ENCODE peak calls at places on chromosomes 16 and 17, in six cellular contexts. B is right cardiac atrium, W is upper lobe of right lung, P is psoas muscle, S is gastrocnemius medialis, H is heart left ventricle. U is an unnamed sample.

GRCh38 chr16:7363397-7364053 is 30.9 kb downstream of the RBFOX1 start:
- ATAC-seq in H (peak), P (peak), W (no peak), S (peak), B (peak), U (no peak)

GRCh38 chr16:69830534-69831211 is 68.5 kb downstream of the WWP2 start:
- ATAC-seq in S (no peak), B (no peak), H (no peak), P (no peak), W (peak), U (no peak)

GRCh38 chr16:13517856-13518255 is 402.1 kb upstream of the ERCC4 start:
- ATAC-seq in H (no peak), W (no peak), B (no peak), S (no peak), P (no peak), U (no peak)

GRCh38 chr16:85290626-85291301 is 178.5 kb upstream of the CIBAR2 start:
- ATAC-seq in W (no peak), H (no peak), P (no peak), B (no peak), S (no peak), U (no peak)

GRCh38 chr17:7173687-7174602 is 5.2 kb downstream of the ASGR1 start:
- ATAC-seq in W (peak), P (no peak), B (peak), S (no peak), H (peak), U (peak)

GRCh38 chr17:15981208-15981607 is 18.3 kb downstream of the ZSWIM7 start:
- ATAC-seq in B (no peak), P (no peak), S (no peak), H (no peak), W (no peak), U (no peak)

GRCh38 chr16:22186517-22186916 is 19.6 kb upstream of the EEF2K start:
- ATAC-seq in B (no peak), H (no peak), P (no peak), S (no peak), W (no peak), U (no peak)

GRCh38 chr16:47460301-47460754 is 535 bp downstream of the ITFG1 start:
- ATAC-seq in H (no peak), W (no peak), S (peak), P (no peak), B (no peak), U (no peak)

GRCh38 chr17:44967907-44968224 is 237 bp downstream of the C1QL1 start:
- ATAC-seq in H (no peak), P (no peak), S (no peak), B (no peak), W (no peak), U (peak)

GRCh38 chr17:5378566-5379207 is 40.8 kb downstream of the NUP88 start:
- ATAC-seq in H (no peak), S (no peak), W (no peak), B (no peak), P (no peak), U (no peak)

GRCh38 chr17:76051071-76051467 is 21.2 kb downstream of the SRP68 start:
- ATAC-seq in B (no peak), S (peak), W (peak), P (peak), H (no peak), U (no peak)

GRCh38 chr17:15945493-15946209 is 721 bp downstream of the ADORA2B start:
- ATAC-seq in S (no peak), W (peak), B (peak), P (peak), H (peak), U (no peak)

GRCh38 chr16:75333770-75334169 is 82.3 kb upstream of the BCAR1 start:
- ATAC-seq in S (no peak), H (no peak), P (no peak), W (peak), B (no peak), U (no peak)

GRCh38 chr16:83137326-83137770 is 510.6 kb downstream of the CDH13 start:
- ATAC-seq in B (peak), S (peak), H (peak), P (no peak), W (peak), U (no peak)

GRCh38 chr17:79883202-79883601 is 44.0 kb upstream of the CBX4 start:
- ATAC-seq in P (no peak), B (no peak), W (no peak), H (no peak), S (no peak), U (no peak)

GRCh38 chr17:56577190-56577589 is 16.3 kb upstream of the NOG start:
- ATAC-seq in W (no peak), H (no peak), P (no peak), B (no peak), S (no peak), U (no peak)

GRCh38 chr16:788399-789126 is at the start of gene CHTF18:
- ATAC-seq in B (peak), S (peak), H (peak), W (peak), P (peak), U (peak)

GRCh38 chr16:67169642-67170167 is 633 bp upstream of the NOL3 start:
- ATAC-seq in B (no peak), S (no peak), P (no peak), W (no peak), H (peak), U (no peak)

GRCh38 chr16:10136916-10137315 is 45.3 kb downstream of the GRIN2A start:
- ATAC-seq in P (no peak), H (no peak), B (no peak), W (no peak), S (no peak), U (no peak)

GRCh38 chr16:84356591-84357116 is 11.7 kb upstream of the ATP2C2 start:
- ATAC-seq in H (no peak), B (no peak), W (peak), P (no peak), S (no peak), U (no peak)

GRCh38 chr17:10077561-10078299 is 120.7 kb downstream of the GAS7 start:
- ATAC-seq in H (no peak), S (no peak), P (no peak), W (no peak), B (no peak), U (no peak)

GRCh38 chr16:56789360-56789759 is 59.4 kb downstream of the NUP93 start:
- ATAC-seq in B (no peak), H (peak), P (peak), S (no peak), W (peak), U (no peak)

GRCh38 chr17:6279659-6280058 is 155.3 kb downstream of the AIPL1 start:
- ATAC-seq in W (no peak), P (no peak), S (no peak), H (no peak), B (no peak), U (no peak)

GRCh38 chr17:80656590-80656989 is 112.0 kb downstream of the RPTOR start:
- ATAC-seq in S (no peak), P (no peak), W (no peak), H (no peak), B (no peak), U (no peak)

GRCh38 chr16:80259289-80259805 is 281.4 kb upstream of the DYNLRB2 start:
- ATAC-seq in H (no peak), S (no peak), W (no peak), P (no peak), B (no peak), U (no peak)

GRCh38 chr17:38733315-38734234 is 3.4 kb downstream of the CISD3 start:
- ATAC-seq in S (no peak), W (no peak), H (no peak), B (no peak), P (no peak), U (no peak)

GRCh38 chr16:86919073-86919472 is 340.7 kb downstream of the FOXL1 start:
- ATAC-seq in H (no peak), S (no peak), B (no peak), W (no peak), P (no peak), U (no peak)

GRCh38 chr16:1771072-1771863 is at the start of gene NME3:
- ATAC-seq in B (peak), W (peak), P (peak), H (peak), S (peak), U (peak)

GRCh38 chr17:73718912-73719311 is 74.7 kb upstream of the SDK2 start:
- ATAC-seq in S (no peak), H (no peak), P (no peak), B (no peak), W (no peak), U (no peak)

GRCh38 chr17:38727661-38728220 is 2.4 kb upstream of the CISD3 start:
- ATAC-seq in S (no peak), W (no peak), P (no peak), H (no peak), B (no peak), U (no peak)

GRCh38 chr17:81794509-81794908 is 9.4 kb upstream of the GCGR start:
- ATAC-seq in S (no peak), H (no peak), W (peak), P (peak), B (peak), U (no peak)

GRCh38 chr16:65284583-65284982 is 162.7 kb upstream of the CDH11 start:
- ATAC-seq in B (no peak), S (no peak), W (no peak), H (no peak), P (no peak), U (peak)

GRCh38 chr17:31415004-31415454 is 23.6 kb downstream of the RAB11FIP4 start:
- ATAC-seq in W (peak), P (no peak), B (no peak), S (no peak), H (no peak), U (no peak)
- H3K4me3 ChIP-seq in W (no peak), P (no peak), B (no peak), S (no peak), H (no peak), U (no peak)

GRCh38 chr16:3046506-3047386 is at the start of gene MMP25:
- ATAC-seq in H (no peak), W (peak), P (peak), B (peak), S (no peak), U (no peak)
- H3K4me3 ChIP-seq in H (peak), W (peak), P (peak), B (peak), S (peak), U (peak)

DNA sequence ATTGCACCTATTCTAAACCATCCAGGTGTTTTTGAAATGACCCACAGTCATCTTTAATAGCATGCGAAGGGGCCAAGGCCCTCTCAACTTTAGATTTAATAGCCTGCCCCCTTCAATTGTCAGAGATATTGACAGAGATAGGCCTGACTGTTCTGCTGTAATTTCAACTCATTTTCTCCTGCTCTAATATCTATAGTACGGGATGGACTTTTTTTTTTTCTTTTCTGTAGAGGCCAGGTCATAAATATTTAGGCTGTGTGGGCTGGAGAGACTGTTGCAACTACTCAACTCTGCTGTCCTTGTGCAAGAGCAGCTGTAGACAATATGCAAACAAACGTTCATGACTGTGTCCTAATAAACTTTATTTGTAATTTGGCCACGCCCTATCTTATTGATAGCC is 24.7 kb upstream of the KRT20 start:
- ATAC-seq in H (no peak), B (no peak), W (peak), P (peak), S (no peak), U (peak)
- H3K4me3 ChIP-seq in H (no peak), B (no peak), W (no peak), P (no peak), S (no peak), U (no peak)

GRCh38 chr16:58028541-58029070 is 3.1 kb downstream of the MMP15 start:
- ATAC-seq in W (no peak), S (no peak), B (no peak), H (no peak), P (no peak), U (no peak)

GRCh38 chr16:58026139-58026704 is 668 bp downstream of the MMP15 start:
- ATAC-seq in P (peak), H (no peak), B (peak), W (peak), S (peak), U (peak)

GRCh38 chr16:58028168-58028455 is 2.6 kb downstream of the MMP15 start:
- ATAC-seq in W (no peak), P (no peak), H (no peak), S (no peak), B (no peak), U (no peak)

GRCh38 chr16:58026705-58027340 is 1.3 kb downstream of the MMP15 start:
- ATAC-seq in W (no peak), P (peak), B (peak), S (no peak), H (peak), U (no peak)

GRCh38 chr16:58027341-58028167 is 2.0 kb downstream of the MMP15 start:
- ATAC-seq in P (peak), H (peak), W (peak), S (no peak), B (peak), U (no peak)
- H3K4me3 ChIP-seq in P (peak), H (peak), W (peak), S (peak), B (peak), U (peak)

GRCh38 chr16:49596119-49596518 is 222.5 kb downstream of the C16orf78 start:
- ATAC-seq in B (peak), W (no peak), S (peak), H (peak), P (no peak), U (peak)
- H3K4me3 ChIP-seq in B (peak), W (peak), S (no peak), H (peak), P (peak), U (peak)

DNA sequence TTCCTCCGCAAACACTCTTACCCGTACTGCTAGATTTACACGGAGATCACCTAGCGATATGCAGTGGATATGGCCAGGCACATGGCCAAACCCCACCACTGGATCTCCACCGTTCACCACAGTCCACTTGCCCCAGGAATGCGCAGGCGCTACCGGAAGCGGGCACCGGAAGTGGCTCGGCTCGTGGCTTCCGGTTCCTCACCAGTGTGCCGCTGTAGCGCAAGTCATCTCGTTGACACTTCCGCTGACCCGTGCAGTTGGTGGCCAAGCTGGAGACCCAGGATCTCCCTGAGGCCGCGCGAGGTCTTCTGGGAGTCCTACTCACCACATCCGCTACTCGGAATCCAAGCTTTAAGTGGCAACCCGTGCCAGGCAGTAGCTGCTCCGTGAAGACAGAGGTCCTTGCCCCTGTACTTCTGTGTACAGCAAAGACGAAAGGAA is 11.5 kb downstream of the ZNF597 start:
- ATAC-seq in H (peak), W (peak), S (no peak), B (peak), P (peak), U (no peak)
- H3K4me3 ChIP-seq in H (peak), W (peak), S (no peak), B (no peak), P (peak), U (no peak)